ENCODE peak calls at places on chromosomes 1 and 21, in eight cellular contexts. T is MG63; I is heart left ventricle; L is stomach; R is CD8-positive, alpha-beta memory T cell; P is transverse colon; E is adrenal gland; M is pancreas. K is an unnamed sample. For H3K27me3, the result is how much of the 10 kb centered on the place peaks cover.

GRCh38 chr21:28138272-28138671 is 854.4 kb downstream of the LTN1 start:
- DNase-seq in I (no peak), T (no peak), L (no peak), E (no peak), M (no peak), P (no peak), R (no peak), K (no peak)

GRCh38 chr1:200342511-200343400 is 67.1 kb downstream of the ZNF281 start:
- DNase-seq in E (no peak), I (no peak), L (no peak), P (no peak), T (no peak), R (no peak), M (no peak), K (no peak)

GRCh38 chr1:166089804-166090203 is 77.0 kb downstream of the FAM78B start:
- DNase-seq in M (no peak), R (no peak), T (no peak), P (no peak), I (no peak), L (no peak), E (no peak), K (no peak)

GRCh38 chr1:92953491-92953890 is 7.8 kb downstream of the DIPK1A start:
- DNase-seq in P (no peak), T (no peak), L (no peak), M (no peak), E (no peak), I (no peak), R (peak), K (no peak)

GRCh38 chr1:219703240-219703639 is 90.3 kb upstream of the ZC3H11B start:
- DNase-seq in L (no peak), M (no peak), I (no peak), T (no peak), R (no peak), P (no peak), E (no peak), K (no peak)

GRCh38 chr1:175536369-175536768 is 207.0 kb downstream of the TNR start:
- DNase-seq in T (no peak), I (no peak), R (no peak), P (no peak), L (no peak), E (no peak), M (no peak), K (no peak)

GRCh38 chr1:158185770-158186705 is 5.3 kb downstream of the CD1D start:
- DNase-seq in L (no peak), E (no peak), P (no peak), I (no peak), T (no peak), M (no peak), R (no peak), K (no peak)

GRCh38 chr1:177863776-177864175 is 106.1 kb downstream of the SEC16B start:
- DNase-seq in L (no peak), M (no peak), E (no peak), T (peak), I (no peak), R (no peak), P (no peak), K (no peak)

GRCh38 chr1:78145105-78145580 is 99.4 kb downstream of the GIPC2 start:
- DNase-seq in T (peak), R (no peak), I (no peak), P (peak), M (peak), L (peak), E (peak), K (peak)

GRCh38 chr1:219220945-219221344 is 47.3 kb downstream of the LYPLAL1 start:
- DNase-seq in M (no peak), T (peak), E (no peak), I (no peak), L (no peak), P (no peak), R (no peak), K (no peak)

GRCh38 chr1:180236698-180237509 is 6.8 kb downstream of the LHX4 start:
- DNase-seq in T (no peak), E (no peak), R (no peak), L (no peak), P (no peak), M (no peak), I (no peak), K (no peak)

GRCh38 chr1:39668111-39668510 is 3.8 kb downstream of the NT5C1A start:
- DNase-seq in E (no peak), L (no peak), I (peak), T (no peak), P (no peak), M (no peak), R (no peak), K (no peak)

GRCh38 chr1:39670689-39671088 is 1.2 kb downstream of the NT5C1A start:
- DNase-seq in R (no peak), E (no peak), P (no peak), L (no peak), T (no peak), M (no peak), I (no peak), K (no peak)

GRCh38 chr1:39666772-39667171 is 5.1 kb downstream of the NT5C1A start:
- DNase-seq in M (no peak), I (no peak), E (no peak), P (no peak), R (no peak), T (no peak), L (no peak), K (no peak)

GRCh38 chr1:39671433-39671792 is 494 bp downstream of the NT5C1A start:
- DNase-seq in L (no peak), M (no peak), I (peak), P (no peak), T (no peak), R (no peak), E (peak), K (no peak)

DNA sequence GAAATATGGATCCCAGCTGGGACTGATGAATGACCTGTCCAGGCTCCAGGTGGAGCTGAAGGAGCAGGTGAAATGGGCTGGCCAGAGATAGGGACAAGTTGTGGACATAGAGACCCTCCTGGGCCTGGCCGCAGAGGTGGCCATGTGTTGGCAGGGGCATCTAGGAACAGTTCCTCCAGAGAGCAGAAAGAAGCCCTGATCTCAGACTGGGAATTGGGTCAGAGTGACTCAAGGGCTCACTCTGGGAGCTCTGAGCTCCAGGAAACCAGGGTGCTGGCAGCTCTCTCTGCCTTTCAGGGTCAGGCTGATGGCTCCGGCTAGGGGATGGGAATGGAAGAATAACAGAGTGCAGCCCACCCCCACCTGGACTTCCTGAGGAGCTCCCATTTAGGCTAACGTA is 3.0 kb downstream of the NT5C1A start:
- DNase-seq in I (no peak), P (no peak), T (no peak), R (no peak), L (no peak), M (no peak), E (peak), K (no peak)
- H3K27me3 ChIP-seq in I (under half), P (half or more), T (under half), R (under half), L (under half), M (under half), E (under half), K (half or more)

GRCh38 chr1:163320891-163321290 is 863 bp upstream of the NUF2 start:
- DNase-seq in I (no peak), M (no peak), E (no peak), R (no peak), L (no peak), T (no peak), P (no peak), K (no peak)
- H3K27me3 ChIP-seq in I (under half), M (under half), E (under half), R (under half), L (under half), T (under half), P (under half), K (under half)

GRCh38 chr1:34929497-34929852 is at the start of gene DLGAP3:
- DNase-seq in R (no peak), P (no peak), M (peak), E (no peak), I (no peak), L (no peak), T (no peak), K (no peak)
- H3K27me3 ChIP-seq in R (under half), P (half or more), M (under half), E (under half), I (half or more), L (under half), T (under half), K (under half)

DNA sequence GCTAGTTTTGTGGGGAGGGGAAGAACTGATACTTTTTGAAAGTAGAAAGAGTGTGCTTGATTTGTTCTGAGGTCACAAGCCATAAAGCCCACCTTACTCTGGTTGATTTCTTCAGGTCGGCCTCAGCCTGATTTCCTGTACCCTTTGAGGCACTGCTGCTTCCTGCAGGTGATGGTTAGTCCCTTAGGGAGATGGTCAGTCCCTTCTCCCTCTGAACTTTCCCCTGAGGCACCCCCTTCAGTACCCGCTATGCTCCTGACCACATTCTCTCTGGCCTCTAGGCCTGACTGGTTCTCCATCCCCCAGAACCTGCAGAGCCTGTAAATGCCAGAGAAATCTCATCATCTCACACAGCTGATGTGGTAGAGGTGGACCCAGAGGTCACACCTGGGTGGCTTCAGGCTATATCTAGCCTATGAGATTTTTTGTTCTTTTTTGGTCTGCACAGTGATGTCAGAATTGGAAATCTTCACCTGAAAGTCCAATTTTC is 15.0 kb upstream of the ID3 start:
- DNase-seq in R (no peak), L (no peak), I (no peak), E (no peak), P (no peak), M (no peak), T (no peak), K (no peak)
- H3K27me3 ChIP-seq in R (under half), L (under half), I (under half), E (under half), P (under half), M (under half), T (under half), K (under half)

K was measured in AG04450.